ENCODE peak calls at places on chromosomes 16 and 17, in six cellular contexts. W, I, K, P, G and D are unnamed samples.

GRCh38 chr17:74883241-74883750 is 10.1 kb downstream of the FADS6 start:
- DNase-seq in P (no peak), W (peak; percentile 20), I (no peak), K (no peak), G (no peak), D (no peak)

GRCh38 chr16:50301626-50302471 is 35.5 kb downstream of the ADCY7 start:
- DNase-seq in P (peak; percentile 53), I (peak; percentile 27), W (peak; percentile 86), G (peak; percentile 63), K (peak; percentile 45), D (no peak)

GRCh38 chr17:57622886-57623433 is 122.1 kb downstream of the CCDC182 start:
- DNase-seq in I (no peak), W (peak; percentile 85), K (no peak), P (peak; percentile 16), G (no peak), D (no peak)

GRCh38 chr17:76121932-76122383 is 18.4 kb upstream of the EXOC7 start:
- DNase-seq in G (no peak), P (no peak), I (peak; percentile 31), K (peak; percentile 72), W (no peak), D (no peak)

GRCh38 chr16:85686912-85687591 is 1.7 kb downstream of the GINS2 start:
- DNase-seq in W (no peak), P (no peak), K (no peak), I (no peak), G (no peak), D (no peak)

GRCh38 chr17:45783593-45784292 is 377 bp upstream of the CRHR1 start:
- DNase-seq in P (no peak), K (no peak), G (no peak), W (no peak), I (peak; percentile 76), D (no peak)

GRCh38 chr17:43367588-43368242 is 31.1 kb upstream of the ARL4D start:
- DNase-seq in I (no peak), G (no peak), W (peak; percentile 97), P (peak; percentile 99), K (no peak), D (no peak)

GRCh38 chr17:253091-253846 is 71.8 kb upstream of the DOC2B start:
- DNase-seq in P (no peak), I (peak; percentile 8), K (peak; percentile 23), W (no peak), G (peak; percentile 32), D (no peak)

GRCh38 chr17:28646039-28646754 is 1.2 kb upstream of the BLTP2 start:
- DNase-seq in P (no peak), K (no peak), W (no peak), I (no peak), G (no peak), D (no peak)

GRCh38 chr17:41553176-41553575 is 18.7 kb downstream of the KRT9 start:
- DNase-seq in I (no peak), P (peak; percentile 82), W (peak; percentile 26), K (no peak), G (no peak), D (no peak)

GRCh38 chr17:40349477-40350409 is 14.8 kb downstream of the GJD3 start:
- DNase-seq in K (peak; percentile 89), W (peak; percentile 38), I (no peak), P (peak; percentile 98), G (no peak), D (no peak)

GRCh38 chr16:20879175-20880053 is 20.7 kb downstream of the DCUN1D3 start:
- DNase-seq in W (peak; percentile 74), K (no peak), P (peak; percentile 61), I (no peak), G (no peak), D (no peak)

GRCh38 chr17:48630009-48630924 is 4.1 kb upstream of the HOXB9 start:
- DNase-seq in K (no peak), G (no peak), P (no peak), I (no peak), W (no peak), D (no peak)

GRCh38 chr16:80408014-80408413 is 132.8 kb upstream of the DYNLRB2 start:
- DNase-seq in K (no peak), G (no peak), P (no peak), W (no peak), I (no peak), D (no peak)

GRCh38 chr16:50685456-50686058 is 4.4 kb upstream of the SNX20 start:
- DNase-seq in I (no peak), W (no peak), P (no peak), G (no peak), K (peak; percentile 73), D (no peak)

GRCh38 chr17:38898812-38899348 is 26.5 kb upstream of the LASP1NB start:
- DNase-seq in W (no peak), K (peak; percentile 80), P (no peak), G (peak; percentile 78), I (no peak), D (peak; percentile 71)

GRCh38 chr16:1903845-1904820 is 14.1 kb downstream of the HS3ST6 start:
- DNase-seq in G (no peak), W (no peak), K (no peak), I (no peak), P (no peak), D (no peak)

GRCh38 chr17:35312790-35313711 is 60.4 kb downstream of the SLFN11 start:
- DNase-seq in W (peak; percentile 73), K (peak; percentile 70), P (peak; percentile 48), I (peak; percentile 37), G (peak; percentile 68), D (peak; percentile 80)

DNA sequence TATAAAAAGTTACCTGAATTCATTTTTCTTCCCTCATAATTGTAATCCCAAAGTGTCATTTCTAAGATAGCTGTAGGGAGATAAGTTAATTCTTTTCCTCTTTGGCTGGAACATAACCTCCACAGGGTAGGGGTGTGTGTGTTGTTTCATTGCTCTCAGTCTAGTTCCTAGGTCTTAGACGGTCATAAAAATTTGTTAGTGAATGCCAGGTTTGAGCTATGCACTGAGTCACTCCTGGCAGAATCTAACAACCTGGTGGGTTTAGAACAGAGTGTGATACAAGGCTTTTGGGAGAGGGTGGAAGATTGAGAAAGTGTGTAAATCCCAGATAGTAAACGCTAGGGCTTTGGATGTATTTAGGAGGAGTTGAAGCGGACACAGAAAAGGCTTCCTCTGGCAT is 894 bp upstream of the PHKG2 start:
- DNase-seq in K (no peak), I (no peak), G (no peak), P (peak; percentile 56), W (peak; percentile 35), D (no peak)
- H3K4me3 ChIP-seq in K (no peak overlapping the region), I (peak overlapping the region; percentile 100), G (peak overlapping the region; percentile 77), P (no peak overlapping the region), W (no peak overlapping the region), D (peak overlapping the region; percentile 57)

DNA sequence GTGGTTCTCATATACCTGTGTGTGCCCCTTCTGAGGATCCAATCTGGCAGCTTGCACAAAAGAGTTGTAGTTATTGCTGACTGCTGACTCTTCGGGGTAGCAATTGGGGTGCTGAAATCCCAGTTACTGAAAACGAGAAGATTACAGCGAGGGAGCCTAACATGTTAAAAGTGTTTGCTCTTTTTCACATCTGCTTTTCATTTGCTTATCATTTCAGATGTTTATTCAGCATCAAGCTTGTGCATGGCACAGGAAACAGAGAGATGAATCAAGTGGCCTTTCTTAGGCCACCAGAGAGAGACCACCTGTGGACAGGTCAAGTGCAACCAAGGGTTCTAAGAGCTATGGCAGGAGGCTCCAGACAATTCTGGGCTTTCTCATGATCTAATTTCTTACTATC is 16.9 kb downstream of the DHRS7B start:
- DNase-seq in W (no peak), P (no peak), K (no peak), G (no peak), I (no peak), D (no peak)
- H3K4me3 ChIP-seq in W (no peak overlapping the region), P (no peak overlapping the region), K (no peak overlapping the region), G (no peak overlapping the region), I (no peak overlapping the region), D (no peak overlapping the region)

GRCh38 chr17:1742371-1743093 is at the start of gene SERPINF2:
- DNase-seq in K (no peak), I (no peak), P (no peak), W (no peak), G (no peak), D (no peak)
- H3K4me3 ChIP-seq in K (no peak within 1 kb of the TSS), I (no peak within 1 kb of the TSS), P (no peak within 1 kb of the TSS), W (no peak within 1 kb of the TSS), G (no peak within 1 kb of the TSS), D (no peak within 1 kb of the TSS)

GRCh38 chr17:70169707-70170597 is 620 bp downstream of the KCNJ2 start:
- DNase-seq in K (peak; percentile 29), I (no peak), G (no peak), W (peak; percentile 55), P (no peak), D (no peak)

GRCh38 chr17:70172921-70173320 is 3.6 kb downstream of the KCNJ2 start:
- DNase-seq in P (no peak), K (no peak), G (no peak), I (no peak), W (no peak), D (no peak)

GRCh38 chr17:70172449-70172848 is 3.1 kb downstream of the KCNJ2 start:
- DNase-seq in W (peak; percentile 41), G (no peak), P (no peak), I (no peak), K (no peak), D (no peak)

GRCh38 chr17:70168979-70169706 is at the start of gene KCNJ2:
- DNase-seq in P (peak; percentile 74), K (peak; percentile 96), G (peak; percentile 94), W (peak; percentile 79), I (peak; percentile 75), D (no peak)

GRCh38 chr17:70171159-70171558 is 1.8 kb downstream of the KCNJ2 start:
- DNase-seq in G (no peak), I (no peak), K (no peak), W (no peak), P (no peak), D (no peak)
- H3K4me3 ChIP-seq in G (peak overlapping the region; percentile 82), I (no peak overlapping the region), K (peak overlapping the region; percentile 71), W (peak overlapping the region; percentile 35), P (no peak overlapping the region), D (no peak overlapping the region)

DNA sequence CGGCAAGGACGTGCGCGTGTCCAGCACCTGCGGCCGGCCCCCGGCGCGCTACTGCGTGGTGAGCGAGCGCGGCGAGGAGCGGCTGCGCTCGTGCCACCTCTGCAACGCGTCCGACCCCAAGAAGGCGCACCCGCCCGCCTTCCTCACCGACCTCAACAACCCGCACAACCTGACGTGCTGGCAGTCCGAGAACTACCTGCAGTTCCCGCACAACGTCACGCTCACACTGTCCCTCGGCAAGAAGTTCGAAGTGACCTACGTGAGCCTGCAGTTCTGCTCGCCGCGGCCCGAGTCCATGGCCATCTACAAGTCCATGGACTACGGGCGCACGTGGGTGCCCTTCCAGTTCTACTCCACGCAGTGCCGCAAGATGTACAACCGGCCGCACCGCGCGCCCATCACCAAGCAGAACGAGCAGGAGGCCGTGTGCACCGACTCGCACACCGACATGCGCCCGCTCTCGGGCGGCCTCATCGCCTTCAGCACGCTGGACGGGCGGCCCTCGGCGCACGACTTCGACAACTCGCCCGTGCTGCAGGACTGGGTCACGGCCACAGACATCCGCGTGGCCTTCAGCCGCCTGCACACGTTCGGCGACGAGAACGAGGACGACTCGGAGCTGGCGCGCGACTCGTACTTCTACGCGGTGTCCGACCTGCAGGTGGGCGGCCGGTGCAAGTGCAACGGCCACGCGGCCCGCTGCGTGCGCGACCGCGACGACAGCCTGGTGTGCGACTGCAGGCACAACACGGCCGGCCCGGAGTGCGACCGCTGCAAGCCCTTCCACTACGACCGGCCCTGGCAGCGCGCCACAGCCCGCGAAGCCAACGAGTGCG is 1.5 kb downstream of the NTN1 start:
- DNase-seq in K (peak; percentile 76), G (no peak), W (no peak), P (peak; percentile 25), I (no peak), D (no peak)
- H3K4me3 ChIP-seq in K (peak overlapping the region; percentile 87), G (peak overlapping the region; percentile 61), W (no peak overlapping the region), P (peak overlapping the region; percentile 72), I (peak overlapping the region; percentile 58), D (peak overlapping the region; percentile 74)